ENCODE peak calls at places on chromosomes 7 and 10, in five cellular contexts. One of them, this sample, is unnamed.

GRCh38 chr7:21767300-21767900 is 178.3 kb downstream of the CDCA7L start:
- DNase-seq in nucleus accumbens: no peak
- DNase-seq in hypothalamus: peak
- DNase-seq in endodermal cell: peak
- DNase-seq in G401: peak
- DNase-seq in this sample: peak

GRCh38 chr7:127652333-127653248 is 597 bp downstream of the SND1 start:
- DNase-seq in nucleus accumbens: no peak
- DNase-seq in hypothalamus: no peak
- DNase-seq in endodermal cell: no peak
- DNase-seq in G401: no peak
- DNase-seq in this sample: no peak

GRCh38 chr7:43584200-43584586 is 1.3 kb downstream of the STK17A start:
- DNase-seq in nucleus accumbens: no peak
- DNase-seq in hypothalamus: no peak
- DNase-seq in endodermal cell: peak
- DNase-seq in G401: peak
- DNase-seq in this sample: no peak

GRCh38 chr10:131733596-131733995 is 167.2 kb upstream of the PPP2R2D start:
- DNase-seq in nucleus accumbens: no peak
- DNase-seq in hypothalamus: no peak
- DNase-seq in endodermal cell: peak
- DNase-seq in G401: no peak
- DNase-seq in this sample: peak

GRCh38 chr7:74051629-74052410 is 23.8 kb downstream of the ELN start:
- DNase-seq in nucleus accumbens: no peak
- DNase-seq in hypothalamus: no peak
- DNase-seq in endodermal cell: peak
- DNase-seq in G401: no peak
- DNase-seq in this sample: peak

GRCh38 chr7:9955138-9955537 is 1018.5 kb upstream of the PHF14 start:
- DNase-seq in nucleus accumbens: no peak
- DNase-seq in hypothalamus: no peak
- DNase-seq in endodermal cell: no peak
- DNase-seq in G401: no peak
- DNase-seq in this sample: no peak

GRCh38 chr7:2144926-2145325 is 87.8 kb downstream of the MAD1L1 start:
- DNase-seq in nucleus accumbens: no peak
- DNase-seq in hypothalamus: no peak
- DNase-seq in endodermal cell: no peak
- DNase-seq in G401: no peak
- DNase-seq in this sample: no peak

GRCh38 chr10:17354781-17355180 is 99.6 kb downstream of the ST8SIA6 start:
- DNase-seq in nucleus accumbens: no peak
- DNase-seq in hypothalamus: no peak
- DNase-seq in endodermal cell: no peak
- DNase-seq in G401: no peak
- DNase-seq in this sample: no peak

GRCh38 chr7:143018931-143019330 is 8.0 kb downstream of the OR9A2 start:
- DNase-seq in nucleus accumbens: no peak
- DNase-seq in hypothalamus: no peak
- DNase-seq in endodermal cell: no peak
- DNase-seq in G401: no peak
- DNase-seq in this sample: no peak

GRCh38 chr7:115593111-115593510 is 437.5 kb downstream of the TFEC start:
- DNase-seq in nucleus accumbens: no peak
- DNase-seq in hypothalamus: no peak
- DNase-seq in endodermal cell: no peak
- DNase-seq in G401: no peak
- DNase-seq in this sample: no peak

GRCh38 chr7:117807688-117808087 is 65.6 kb downstream of the CTTNBP2 start:
- DNase-seq in nucleus accumbens: no peak
- DNase-seq in hypothalamus: no peak
- DNase-seq in endodermal cell: no peak
- DNase-seq in G401: peak
- DNase-seq in this sample: no peak

GRCh38 chr7:96484091-96484490 is 162.2 kb upstream of the SLC25A13 start:
- DNase-seq in nucleus accumbens: no peak
- DNase-seq in hypothalamus: no peak
- DNase-seq in endodermal cell: no peak
- DNase-seq in G401: no peak
- DNase-seq in this sample: no peak

GRCh38 chr7:132797152-132797551 is 220.9 kb upstream of the PLXNA4 start:
- DNase-seq in nucleus accumbens: no peak
- DNase-seq in hypothalamus: no peak
- DNase-seq in endodermal cell: no peak
- DNase-seq in G401: no peak
- DNase-seq in this sample: no peak

GRCh38 chr7:55309040-55309991 is 55.8 kb upstream of the LANCL2 start:
- DNase-seq in nucleus accumbens: no peak
- DNase-seq in hypothalamus: no peak
- DNase-seq in endodermal cell: no peak
- DNase-seq in G401: no peak
- DNase-seq in this sample: no peak

GRCh38 chr10:83612050-83612449 is 527.3 kb upstream of the GHITM start:
- DNase-seq in nucleus accumbens: no peak
- DNase-seq in hypothalamus: no peak
- DNase-seq in endodermal cell: no peak
- DNase-seq in G401: no peak
- DNase-seq in this sample: no peak

GRCh38 chr10:68218786-68219185 is 13.1 kb downstream of the ATOH7 start:
- DNase-seq in nucleus accumbens: no peak
- DNase-seq in hypothalamus: no peak
- DNase-seq in endodermal cell: no peak
- DNase-seq in G401: no peak
- DNase-seq in this sample: no peak

GRCh38 chr10:72756674-72757385 is 64.9 kb downstream of the MCU start:
- DNase-seq in nucleus accumbens: no peak
- DNase-seq in hypothalamus: no peak
- DNase-seq in endodermal cell: peak
- DNase-seq in G401: peak
- DNase-seq in this sample: peak

GRCh38 chr10:46530249-46531186 is 25.9 kb downstream of the GPRIN2 start:
- DNase-seq in nucleus accumbens: no peak
- DNase-seq in hypothalamus: no peak
- DNase-seq in endodermal cell: no peak
- DNase-seq in G401: no peak
- DNase-seq in this sample: no peak

GRCh38 chr10:65793738-65794425 is 1132.0 kb upstream of the LRRTM3 start:
- DNase-seq in nucleus accumbens: no peak
- DNase-seq in hypothalamus: no peak
- DNase-seq in endodermal cell: no peak
- DNase-seq in G401: no peak
- DNase-seq in this sample: no peak

This sample was measured in H9.